ENCODE peak calls at places on chromosomes 7 and 10, in five cellular contexts. Y, U, F, N and L are unnamed samples.

GRCh38 chr7:66615699-66616098 is 13.0 kb upstream of the KCTD7 start:
- DNase-seq in F (no peak), Y (no peak), U (no peak), N (no peak), L (no peak)

GRCh38 chr10:23534328-23534727 is 95.5 kb downstream of the OTUD1 start:
- DNase-seq in Y (no peak), F (no peak), N (no peak), U (no peak), L (no peak)

GRCh38 chr10:124010563-124011131 is 82.8 kb downstream of the CHST15 start:
- DNase-seq in U (no peak), Y (no peak), F (no peak), N (no peak), L (peak; percentile 37)

GRCh38 chr7:75567948-75568595 is 76.0 kb downstream of the SPDYE5 start:
- DNase-seq in F (no peak), U (no peak), Y (no peak), N (no peak), L (no peak)

GRCh38 chr10:52674474-52674873 is 98.1 kb downstream of the MBL2 start:
- DNase-seq in U (no peak), F (no peak), N (no peak), Y (no peak), L (no peak)

GRCh38 chr10:60536529-60537114 is 146.9 kb upstream of the ANK3 start:
- DNase-seq in F (no peak), U (no peak), N (no peak), Y (peak; percentile 21), L (no peak)

GRCh38 chr10:13560597-13560996 is 26.2 kb upstream of the PRPF18 start:
- DNase-seq in Y (peak; percentile 24), U (no peak), N (no peak), F (no peak), L (no peak)

GRCh38 chr7:73330772-73331171 is 2.8 kb downstream of the FKBP6 start:
- DNase-seq in U (no peak), F (no peak), N (no peak), Y (no peak), L (no peak)

GRCh38 chr10:32130788-32131187 is 74.6 kb upstream of the KIF5B start:
- DNase-seq in N (no peak), F (no peak), Y (no peak), U (no peak), L (no peak)

GRCh38 chr7:71484381-71484780 is 352.4 kb downstream of the GALNT17 start:
- DNase-seq in N (no peak), U (no peak), F (no peak), Y (no peak), L (no peak)

GRCh38 chr7:140625908-140626868 is 14.4 kb downstream of the DENND2A start:
- DNase-seq in U (no peak), N (peak; percentile 72), F (peak; percentile 93), Y (peak; percentile 98), L (peak; percentile 79)

GRCh38 chr10:6346621-6347020 is 143.9 kb downstream of the PFKFB3 start:
- DNase-seq in U (no peak), N (no peak), F (no peak), Y (no peak), L (no peak)

GRCh38 chr10:19499291-19499765 is 316.9 kb upstream of the PLXDC2 start:
- DNase-seq in F (no peak), Y (no peak), U (peak; percentile 69), N (no peak), L (no peak)

GRCh38 chr10:25851548-25851947 is 82.5 kb upstream of the MYO3A start:
- DNase-seq in U (no peak), F (no peak), N (no peak), Y (no peak), L (no peak)

GRCh38 chr10:48475943-48476278 is 129.0 kb downstream of the ARHGAP22 start:
- DNase-seq in N (no peak), U (no peak), F (no peak), Y (no peak), L (no peak)

GRCh38 chr7:46682841-46683624 is 762.0 kb upstream of the IGFBP3 start:
- DNase-seq in N (no peak), Y (no peak), F (no peak), U (no peak), L (no peak)

GRCh38 chr7:1046722-1047679 is 2.7 kb downstream of the GPR146 start:
- DNase-seq in F (no peak), Y (no peak), U (peak; percentile 81), N (no peak), L (no peak)

GRCh38 chr7:138842111-138842510 is 44.1 kb upstream of the ATP6V0A4 start:
- DNase-seq in N (peak; percentile 60), Y (peak; percentile 52), U (no peak), F (no peak), L (no peak)

GRCh38 chr10:115092555-115093285 is 445 bp upstream of the ATRNL1 start:
- DNase-seq in N (peak; percentile 64), F (no peak), U (no peak), Y (peak; percentile 58), L (peak; percentile 67)

GRCh38 chr7:20165146-20165510 is 52.1 kb downstream of the MACC1 start:
- DNase-seq in U (no peak), F (no peak), Y (no peak), N (no peak), L (no peak)

DNA sequence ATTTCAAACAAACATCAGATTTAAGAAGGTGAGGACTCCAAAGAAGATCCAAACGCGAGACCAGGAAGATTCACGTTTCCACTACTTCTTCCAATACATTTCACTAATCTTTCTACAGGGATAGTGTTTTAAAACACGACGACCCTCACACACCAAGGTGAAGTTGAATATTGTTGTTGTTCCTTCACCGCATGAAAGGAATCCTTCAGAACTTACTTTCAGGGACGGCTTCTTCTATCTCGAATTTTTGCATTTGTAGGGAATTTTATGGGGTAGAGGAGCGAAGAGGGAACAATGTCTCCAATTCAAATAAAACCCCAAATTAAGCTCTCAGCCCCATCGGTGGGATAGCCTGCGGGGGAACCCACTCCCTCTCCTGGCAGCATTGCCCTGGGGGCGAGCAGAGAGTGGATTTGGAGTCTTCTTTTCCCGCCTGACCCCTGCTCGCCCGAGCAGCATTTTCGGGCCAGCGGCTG is 1.5 kb upstream of the GATA3 start:
- DNase-seq in U (no peak), Y (no peak), N (no peak), F (no peak), L (no peak)
- H3K4me1 ChIP-seq in U (peaks cover 3% of the 10 kb centered on the region), Y (peaks cover 13% of the 10 kb centered on the region), N (peaks cover 42% of the 10 kb centered on the region), F (peaks cover 72% of the 10 kb centered on the region), L (peaks cover 4% of the 10 kb centered on the region)

DNA sequence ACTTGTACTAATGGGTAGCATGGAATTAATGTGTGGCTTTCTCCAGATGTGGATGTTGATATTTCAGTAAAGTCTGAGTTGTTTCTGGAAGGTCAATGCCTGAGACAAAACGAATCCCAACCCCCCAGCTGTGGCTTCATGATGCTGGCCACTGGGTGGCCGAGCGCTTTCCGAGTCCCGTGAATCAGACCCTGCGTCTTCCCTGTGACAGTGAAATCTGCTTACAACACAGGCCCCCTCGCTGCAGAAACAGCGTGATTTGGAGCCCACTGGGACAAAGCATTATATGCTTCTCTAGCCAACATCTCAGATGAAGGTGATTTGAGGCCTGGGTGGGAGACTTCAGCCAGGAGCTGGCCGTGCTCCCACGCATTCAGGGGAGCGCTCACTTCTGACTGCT is 124.7 kb downstream of the WDR37 start:
- DNase-seq in N (no peak), U (no peak), F (no peak), Y (no peak), L (no peak)
- TF ChIP-seq CTCF in N (no peak), U (no peak), F (no peak), Y (no peak), L (peak; percentile 15)

GRCh38 chr7:43594020-43594419 is 11.1 kb downstream of the STK17A start:
- DNase-seq in U (no peak), Y (no peak), F (no peak), N (no peak), L (no peak)
- H3K4me3 ChIP-seq in U (no peak overlapping the region), Y (no peak overlapping the region), F (no peak overlapping the region), N (no peak overlapping the region), L (no peak overlapping the region)

DNA sequence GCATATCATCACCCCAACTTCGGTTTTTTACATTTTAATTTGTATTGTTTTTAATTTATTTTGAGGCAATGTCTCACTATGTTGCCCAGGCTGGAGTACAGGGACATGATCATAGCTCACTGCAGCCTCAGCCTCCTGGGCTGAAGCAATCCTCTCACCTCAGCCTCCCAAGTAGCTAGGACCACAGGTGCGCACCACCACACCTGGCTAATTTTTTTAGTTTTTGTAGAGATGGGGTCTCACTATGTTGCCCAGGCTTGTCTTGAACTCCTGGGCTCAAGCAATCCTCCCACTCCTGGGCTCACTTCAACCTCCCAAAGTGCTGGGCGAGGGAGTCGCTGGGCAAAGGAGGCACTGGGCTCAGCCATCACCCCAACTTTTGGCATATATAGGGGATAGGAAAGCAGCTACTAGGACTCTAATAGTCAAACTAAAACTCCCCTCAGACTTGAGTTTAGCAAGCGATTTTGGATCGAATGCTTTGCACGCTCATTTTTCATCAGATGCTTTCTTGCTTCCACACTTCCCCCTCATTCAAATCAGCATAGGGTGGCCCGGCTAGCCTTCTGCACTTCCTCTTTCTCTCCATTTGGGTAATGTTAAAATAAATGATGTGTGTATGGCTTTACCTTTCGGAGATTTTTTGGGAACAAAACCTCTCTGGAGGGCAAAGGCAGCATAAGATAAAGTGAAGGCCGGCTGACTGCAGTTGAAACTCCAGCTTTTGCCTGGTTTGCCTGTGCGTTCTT is 20.8 kb upstream of the NMT2 start:
- DNase-seq in U (no peak), Y (no peak), F (no peak), N (no peak), L (no peak)
- H3K4me1 ChIP-seq in U (no peaks in the 10 kb centered on the region), Y (no peaks in the 10 kb centered on the region), F (no peaks in the 10 kb centered on the region), N (no peaks in the 10 kb centered on the region), L (no peaks in the 10 kb centered on the region)